ENCODE peak calls at places on chromosomes 16 and 17, in eight cellular contexts. J is cardiac fibroblast, O is left ventricle myocardium inferior, Q is GM12865, U is HFF-Myc, W is astrocyte of the spinal cord, R is SK-N-SH, B is ascending aorta. C is an unnamed sample.

GRCh38 chr16:10762336-10762995 is 18.8 kb downstream of the NUBP1 start:
- DNase-seq in B (no peak), J (no peak), W (no peak), O (no peak), U (no peak), R (no peak), Q (no peak), C (no peak)

GRCh38 chr17:17204041-17204591 is 2.0 kb downstream of the PLD6 start:
- DNase-seq in U (no peak), W (no peak), B (no peak), R (no peak), Q (peak), O (peak), J (no peak), C (no peak)

GRCh38 chr16:47664653-47665325 is 203.7 kb downstream of the PHKB start:
- DNase-seq in W (peak), R (no peak), J (no peak), Q (no peak), U (no peak), O (no peak), B (no peak), C (peak)

GRCh38 chr16:9578459-9578858 is 487.0 kb downstream of the HAPSTR1 start:
- DNase-seq in W (no peak), O (no peak), U (no peak), R (no peak), B (no peak), Q (no peak), J (no peak), C (no peak)

GRCh38 chr17:33292981-33293867 is at the start of gene ASIC2:
- DNase-seq in Q (no peak), B (no peak), O (no peak), R (peak), J (no peak), W (no peak), U (no peak), C (peak)

GRCh38 chr16:77171750-77172635 is 19.0 kb upstream of the MON1B start:
- DNase-seq in W (peak), B (no peak), O (no peak), U (peak), J (peak), Q (peak), R (peak), C (peak)

GRCh38 chr17:7293131-7293557 is 1.3 kb downstream of the YBX2 start:
- DNase-seq in U (no peak), B (no peak), R (peak), O (no peak), J (peak), Q (no peak), W (no peak), C (no peak)

GRCh38 chr16:28914325-28914724 is 10.7 kb downstream of the RABEP2 start:
- DNase-seq in Q (no peak), U (no peak), J (no peak), O (no peak), B (no peak), W (no peak), R (no peak), C (no peak)

DNA sequence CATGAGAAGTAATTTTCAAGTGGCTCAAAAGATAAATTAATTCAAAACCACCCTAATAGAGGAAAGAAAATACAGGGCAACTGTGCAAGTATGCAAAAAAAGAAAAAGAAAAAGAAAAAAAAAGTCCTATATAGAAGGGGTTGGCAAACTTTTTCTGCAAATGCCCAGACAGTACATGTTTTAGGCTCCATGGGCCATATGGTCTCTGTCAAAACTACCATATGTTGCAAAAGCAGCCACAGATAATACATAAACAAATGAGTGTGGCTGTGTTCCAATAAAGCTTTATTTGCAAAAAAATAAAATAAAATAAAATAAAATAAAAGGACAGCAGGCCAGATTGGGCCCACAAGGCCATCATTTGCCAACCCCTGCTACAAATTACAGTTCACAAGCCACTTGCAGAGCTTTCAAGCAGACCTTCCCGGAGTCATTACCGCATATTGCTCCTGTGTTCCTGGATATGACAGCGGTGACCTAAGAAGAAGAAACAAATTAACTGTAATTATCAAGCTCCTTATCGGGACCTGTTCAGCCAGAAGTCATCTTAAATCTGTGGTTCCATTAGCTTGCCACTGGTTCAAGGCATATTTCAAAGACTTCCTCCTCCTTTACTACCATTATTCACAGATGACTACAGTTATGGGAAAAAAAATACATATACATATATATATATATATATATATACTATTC is 15.9 kb downstream of the ZC3H7A start:
- DNase-seq in B (no peak), Q (peak), W (no peak), J (peak), O (no peak), R (peak), U (no peak), C (no peak)
- H3K4me3 ChIP-seq in B (peak), Q (peak), W (no peak), J (no peak), O (no peak), R (no peak), U (no peak), C (no peak)

DNA sequence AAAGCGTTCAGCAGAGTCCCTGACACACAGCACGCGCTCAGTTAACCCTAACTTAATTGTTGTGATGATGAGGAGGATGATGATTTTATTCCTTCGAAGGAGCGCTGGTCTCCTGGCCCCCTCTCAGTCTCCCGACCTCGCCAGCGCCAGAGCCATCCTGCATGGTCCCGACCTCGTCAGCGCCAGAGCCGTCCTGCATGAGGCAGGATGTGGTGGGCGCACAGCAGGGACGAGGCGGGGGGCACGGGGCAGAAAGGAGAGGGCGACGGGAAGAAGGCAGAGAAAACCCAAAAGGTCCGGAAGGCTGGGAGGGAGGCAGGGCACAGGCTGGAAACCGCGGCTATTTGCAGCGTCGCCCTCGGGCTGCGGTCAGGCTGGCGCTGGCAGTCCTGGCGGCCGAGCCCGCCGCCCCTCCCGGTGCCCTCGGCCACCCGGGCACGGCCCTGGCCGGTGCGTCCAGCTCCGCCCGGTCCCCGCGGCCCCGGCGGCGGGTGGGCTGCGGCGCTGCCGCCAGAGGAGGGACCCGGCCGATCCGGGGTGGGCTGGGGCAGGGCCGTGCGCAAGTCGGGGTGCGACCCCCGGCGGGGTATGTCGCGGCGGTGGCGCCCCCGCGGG is 3.0 kb upstream of the TAC4 start:
- DNase-seq in R (peak), W (no peak), J (no peak), B (no peak), U (no peak), O (no peak), Q (no peak), C (no peak)
- H3K4me3 ChIP-seq in R (peak), W (peak), J (peak), B (peak), U (peak), O (peak), Q (peak), C (peak)

DNA sequence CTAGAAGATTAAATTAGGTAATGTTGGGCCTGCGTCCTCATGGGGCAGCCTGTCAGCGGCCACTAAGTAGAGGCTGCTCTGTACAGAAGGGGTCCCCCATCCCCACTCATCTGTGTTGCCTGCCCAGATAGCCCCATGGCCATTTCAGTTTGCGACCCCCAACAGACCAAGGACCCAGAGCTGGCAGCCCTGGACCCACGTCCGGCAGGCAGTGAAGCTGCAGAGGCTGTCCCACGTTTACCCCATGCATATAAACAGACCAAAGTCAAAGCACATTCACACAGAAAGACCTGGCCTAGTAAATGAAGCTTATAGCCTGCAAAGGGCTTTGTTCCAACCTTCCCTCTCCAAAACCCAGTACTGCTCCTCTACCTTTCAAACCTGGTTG is 4.6 kb downstream of the PDF start:
- DNase-seq in U (no peak), W (no peak), Q (no peak), O (no peak), B (no peak), J (no peak), R (no peak), C (no peak)
- H3K4me3 ChIP-seq in U (no peak), W (no peak), Q (no peak), O (no peak), B (no peak), J (no peak), R (no peak), C (no peak)

GRCh38 chr17:42680331-42680808 is 1.3 kb downstream of the CCR10 start:
- DNase-seq in W (no peak), O (no peak), J (no peak), U (no peak), Q (peak), B (no peak), R (no peak), C (no peak)

GRCh38 chr17:42677012-42677857 is 441 bp upstream of the PLEKHH3 start:
- DNase-seq in J (peak), W (peak), Q (peak), B (peak), O (peak), U (peak), R (peak), C (peak)

GRCh38 chr17:42677921-42678781 is 1.4 kb upstream of the PLEKHH3 start:
- DNase-seq in W (peak), R (peak), O (peak), J (peak), Q (peak), U (no peak), B (peak), C (peak)

GRCh38 chr17:42679492-42680330 is 1.9 kb downstream of the CCR10 start:
- DNase-seq in B (no peak), W (peak), J (peak), O (peak), R (peak), Q (peak), U (no peak), C (peak)

DNA sequence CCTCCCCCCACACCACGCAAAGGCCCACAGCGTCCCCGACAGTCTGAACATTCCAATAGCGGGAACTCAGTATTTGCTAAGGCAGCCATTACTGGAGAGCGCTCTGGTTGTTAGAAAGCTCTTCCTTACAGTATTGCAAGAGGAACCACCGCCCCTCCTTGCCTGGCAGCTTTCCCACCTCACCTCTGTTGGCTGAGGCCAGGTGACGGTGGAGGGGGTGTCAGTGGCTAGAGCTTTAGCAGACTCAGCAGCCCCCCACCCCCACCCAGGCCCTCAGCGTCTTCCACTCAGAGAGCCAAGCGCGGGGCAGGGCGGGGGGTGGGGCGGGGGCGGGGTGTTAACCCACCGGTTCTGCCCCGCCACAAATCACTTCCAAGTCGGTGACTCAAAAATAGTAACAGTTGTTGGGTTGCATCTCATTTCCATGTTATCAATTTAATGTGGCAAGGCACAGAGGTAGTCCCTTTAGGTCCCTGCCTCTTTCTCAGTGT is 2.3 kb upstream of the PLEKHH3 start:
- DNase-seq in W (peak), Q (peak), O (no peak), R (no peak), U (no peak), J (peak), B (no peak), C (peak)
- H3K4me3 ChIP-seq in W (no peak), Q (peak), O (peak), R (peak), U (peak), J (peak), B (peak), C (no peak)

GRCh38 chr17:48530208-48530886 is 464 bp downstream of the HOXB1 start:
- DNase-seq in Q (no peak), U (no peak), O (no peak), J (no peak), W (no peak), R (no peak), B (no peak), C (no peak)

GRCh38 chr17:48527742-48528028 is 3.1 kb downstream of the HOXB1 start:
- DNase-seq in J (no peak), O (no peak), Q (no peak), W (no peak), U (no peak), R (no peak), B (no peak), C (no peak)

GRCh38 chr17:48528153-48528912 is 2.5 kb downstream of the HOXB1 start:
- DNase-seq in U (no peak), O (no peak), W (no peak), Q (no peak), R (no peak), B (no peak), J (no peak), C (no peak)

GRCh38 chr17:48529191-48529979 is 1.4 kb downstream of the HOXB1 start:
- DNase-seq in W (no peak), O (no peak), B (no peak), R (no peak), J (no peak), U (no peak), Q (no peak), C (no peak)

GRCh38 chr17:48526986-48527741 is 3.6 kb downstream of the HOXB1 start:
- DNase-seq in W (no peak), O (no peak), Q (no peak), J (no peak), U (no peak), R (peak), B (no peak), C (no peak)
- H3K4me3 ChIP-seq in W (no peak), O (peak), Q (no peak), J (no peak), U (no peak), R (no peak), B (no peak), C (no peak)

C was measured in hepatocyte.